ENCODE peak calls at places on chromosomes 3 and 15, in nine cellular contexts. One of them, this sample, is unnamed.

GRCh38 chr3:54206874-54207273 is 84.5 kb downstream of the CACNA2D3 start:
- DNase-seq in H1: no peak
- DNase-seq in K562: no peak
- DNase-seq in HepG2: no peak
- DNase-seq in upper lobe of left lung: no peak
- DNase-seq in spleen: no peak
- DNase-seq in sigmoid colon: no peak
- DNase-seq in transverse colon: no peak
- DNase-seq in prostate gland: no peak
- DNase-seq in this sample: no peak

GRCh38 chr15:63094495-63094931 is 27.1 kb upstream of the LACTB start:
- DNase-seq in H1: no peak
- DNase-seq in K562: no peak
- DNase-seq in HepG2: peak
- DNase-seq in upper lobe of left lung: no peak
- DNase-seq in spleen: no peak
- DNase-seq in sigmoid colon: no peak
- DNase-seq in transverse colon: no peak
- DNase-seq in prostate gland: no peak
- DNase-seq in this sample: no peak

GRCh38 chr3:127457094-127457475 is 133.4 kb downstream of the TPRA1 start:
- DNase-seq in H1: peak
- DNase-seq in K562: no peak
- DNase-seq in HepG2: no peak
- DNase-seq in upper lobe of left lung: peak
- DNase-seq in spleen: peak
- DNase-seq in sigmoid colon: peak
- DNase-seq in transverse colon: peak
- DNase-seq in prostate gland: no peak
- DNase-seq in this sample: peak

GRCh38 chr15:63041402-63041977 is 1.1 kb upstream of the TPM1 start:
- DNase-seq in H1: no peak
- DNase-seq in K562: no peak
- DNase-seq in HepG2: no peak
- DNase-seq in upper lobe of left lung: no peak
- DNase-seq in spleen: no peak
- DNase-seq in sigmoid colon: no peak
- DNase-seq in transverse colon: no peak
- DNase-seq in prostate gland: no peak
- DNase-seq in this sample: no peak

GRCh38 chr3:31300802-31301443 is 231.8 kb upstream of the STT3B start:
- DNase-seq in H1: no peak
- DNase-seq in K562: no peak
- DNase-seq in HepG2: no peak
- DNase-seq in upper lobe of left lung: no peak
- DNase-seq in spleen: no peak
- DNase-seq in sigmoid colon: no peak
- DNase-seq in transverse colon: no peak
- DNase-seq in prostate gland: peak
- DNase-seq in this sample: no peak

GRCh38 chr15:39730552-39730951 is 52.1 kb downstream of the FSIP1 start:
- DNase-seq in H1: no peak
- DNase-seq in K562: no peak
- DNase-seq in HepG2: peak
- DNase-seq in upper lobe of left lung: no peak
- DNase-seq in spleen: no peak
- DNase-seq in sigmoid colon: no peak
- DNase-seq in transverse colon: peak
- DNase-seq in prostate gland: no peak
- DNase-seq in this sample: no peak

GRCh38 chr3:170815340-170815739 is 54.7 kb downstream of the RPL22L1 start:
- DNase-seq in H1: peak
- DNase-seq in K562: peak
- DNase-seq in HepG2: peak
- DNase-seq in upper lobe of left lung: no peak
- DNase-seq in spleen: no peak
- DNase-seq in sigmoid colon: no peak
- DNase-seq in transverse colon: peak
- DNase-seq in prostate gland: peak
- DNase-seq in this sample: peak

GRCh38 chr15:63600001-63600645 is 2.9 kb downstream of the FBXL22 start:
- DNase-seq in H1: peak
- DNase-seq in K562: no peak
- DNase-seq in HepG2: no peak
- DNase-seq in upper lobe of left lung: no peak
- DNase-seq in spleen: no peak
- DNase-seq in sigmoid colon: peak
- DNase-seq in transverse colon: no peak
- DNase-seq in prostate gland: peak
- DNase-seq in this sample: no peak

GRCh38 chr3:61936344-61936937 is 375.1 kb downstream of the PTPRG start:
- DNase-seq in H1: peak
- DNase-seq in K562: peak
- DNase-seq in HepG2: peak
- DNase-seq in upper lobe of left lung: no peak
- DNase-seq in spleen: no peak
- DNase-seq in sigmoid colon: no peak
- DNase-seq in transverse colon: peak
- DNase-seq in prostate gland: no peak
- DNase-seq in this sample: no peak

GRCh38 chr15:82917252-82917651 is 35.3 kb downstream of the HOMER2 start:
- DNase-seq in H1: no peak
- DNase-seq in K562: no peak
- DNase-seq in HepG2: no peak
- DNase-seq in upper lobe of left lung: no peak
- DNase-seq in spleen: no peak
- DNase-seq in sigmoid colon: no peak
- DNase-seq in transverse colon: no peak
- DNase-seq in prostate gland: no peak
- DNase-seq in this sample: peak

GRCh38 chr15:96160269-96160668 is 170.2 kb upstream of the NR2F2 start:
- DNase-seq in H1: no peak
- DNase-seq in K562: no peak
- DNase-seq in HepG2: no peak
- DNase-seq in upper lobe of left lung: no peak
- DNase-seq in spleen: no peak
- DNase-seq in sigmoid colon: peak
- DNase-seq in transverse colon: no peak
- DNase-seq in prostate gland: peak
- DNase-seq in this sample: peak

GRCh38 chr15:70089692-70089971 is 8.1 kb downstream of the TLE3 start:
- DNase-seq in H1: no peak
- DNase-seq in K562: no peak
- DNase-seq in HepG2: no peak
- DNase-seq in upper lobe of left lung: no peak
- DNase-seq in spleen: no peak
- DNase-seq in sigmoid colon: no peak
- DNase-seq in transverse colon: no peak
- DNase-seq in prostate gland: no peak
- DNase-seq in this sample: no peak

GRCh38 chr15:31235298-31236183 is 91.1 kb upstream of the KLF13 start:
- DNase-seq in H1: no peak
- DNase-seq in K562: no peak
- DNase-seq in HepG2: no peak
- DNase-seq in upper lobe of left lung: no peak
- DNase-seq in spleen: peak
- DNase-seq in sigmoid colon: peak
- DNase-seq in transverse colon: peak
- DNase-seq in prostate gland: no peak
- DNase-seq in this sample: peak

GRCh38 chr3:114290911-114291901 is 2.6 kb upstream of the TIGIT start:
- DNase-seq in H1: peak
- DNase-seq in K562: peak
- DNase-seq in HepG2: peak
- DNase-seq in upper lobe of left lung: peak
- DNase-seq in spleen: peak
- DNase-seq in sigmoid colon: peak
- DNase-seq in transverse colon: peak
- DNase-seq in prostate gland: peak
- DNase-seq in this sample: peak

GRCh38 chr3:165440380-165440779 is 244.2 kb upstream of the SLITRK3 start:
- DNase-seq in H1: no peak
- DNase-seq in K562: no peak
- DNase-seq in HepG2: no peak
- DNase-seq in upper lobe of left lung: no peak
- DNase-seq in spleen: no peak
- DNase-seq in sigmoid colon: no peak
- DNase-seq in transverse colon: no peak
- DNase-seq in prostate gland: no peak
- DNase-seq in this sample: no peak

GRCh38 chr3:182182531-182182968 is 470.8 kb downstream of the SOX2 start:
- DNase-seq in H1: no peak
- DNase-seq in K562: no peak
- DNase-seq in HepG2: peak
- DNase-seq in upper lobe of left lung: no peak
- DNase-seq in spleen: no peak
- DNase-seq in sigmoid colon: no peak
- DNase-seq in transverse colon: no peak
- DNase-seq in prostate gland: no peak
- DNase-seq in this sample: no peak

GRCh38 chr15:92159481-92159880 is 234.2 kb upstream of the ST8SIA2 start:
- DNase-seq in H1: no peak
- DNase-seq in K562: no peak
- DNase-seq in HepG2: no peak
- DNase-seq in upper lobe of left lung: no peak
- DNase-seq in spleen: no peak
- DNase-seq in sigmoid colon: no peak
- DNase-seq in transverse colon: no peak
- DNase-seq in prostate gland: no peak
- DNase-seq in this sample: no peak

GRCh38 chr3:167675835-167676234 is 22.1 kb upstream of the WDR49 start:
- DNase-seq in H1: no peak
- DNase-seq in K562: no peak
- DNase-seq in HepG2: no peak
- DNase-seq in upper lobe of left lung: no peak
- DNase-seq in spleen: no peak
- DNase-seq in sigmoid colon: no peak
- DNase-seq in transverse colon: no peak
- DNase-seq in prostate gland: no peak
- DNase-seq in this sample: no peak

GRCh38 chr15:89361451-89362202 is 27.0 kb upstream of the POLG start:
- DNase-seq in H1: peak
- DNase-seq in K562: peak
- DNase-seq in HepG2: peak
- DNase-seq in upper lobe of left lung: peak
- DNase-seq in spleen: peak
- DNase-seq in sigmoid colon: peak
- DNase-seq in transverse colon: peak
- DNase-seq in prostate gland: peak
- DNase-seq in this sample: peak
- TF ChIP-seq POLR2AphosphoS5 in H1: no peak
- TF ChIP-seq POLR2AphosphoS5 in K562: no peak
- TF ChIP-seq POLR2AphosphoS5 in HepG2: no peak
- TF ChIP-seq POLR2AphosphoS5 in upper lobe of left lung: no peak
- TF ChIP-seq POLR2AphosphoS5 in spleen: no peak
- TF ChIP-seq POLR2AphosphoS5 in sigmoid colon: no peak
- TF ChIP-seq POLR2AphosphoS5 in transverse colon: no peak
- TF ChIP-seq POLR2AphosphoS5 in prostate gland: no peak
- TF ChIP-seq POLR2AphosphoS5 in this sample: no peak

GRCh38 chr3:143081844-143082778 is 37.5 kb upstream of the CHST2 start:
- DNase-seq in H1: no peak
- DNase-seq in K562: no peak
- DNase-seq in HepG2: no peak
- DNase-seq in upper lobe of left lung: no peak
- DNase-seq in spleen: no peak
- DNase-seq in sigmoid colon: no peak
- DNase-seq in transverse colon: peak
- DNase-seq in prostate gland: no peak
- DNase-seq in this sample: no peak

GRCh38 chr3:143081365-143081764 is 38.2 kb upstream of the CHST2 start:
- DNase-seq in H1: no peak
- DNase-seq in K562: no peak
- DNase-seq in HepG2: no peak
- DNase-seq in upper lobe of left lung: no peak
- DNase-seq in spleen: no peak
- DNase-seq in sigmoid colon: no peak
- DNase-seq in transverse colon: no peak
- DNase-seq in prostate gland: no peak
- DNase-seq in this sample: no peak

GRCh38 chr3:143083781-143084180 is 35.8 kb upstream of the CHST2 start:
- DNase-seq in H1: no peak
- DNase-seq in K562: no peak
- DNase-seq in HepG2: no peak
- DNase-seq in upper lobe of left lung: no peak
- DNase-seq in spleen: no peak
- DNase-seq in sigmoid colon: no peak
- DNase-seq in transverse colon: no peak
- DNase-seq in prostate gland: no peak
- DNase-seq in this sample: no peak

GRCh38 chr3:143078883-143079282 is 40.7 kb upstream of the CHST2 start:
- DNase-seq in H1: no peak
- DNase-seq in K562: no peak
- DNase-seq in HepG2: no peak
- DNase-seq in upper lobe of left lung: no peak
- DNase-seq in spleen: no peak
- DNase-seq in sigmoid colon: no peak
- DNase-seq in transverse colon: no peak
- DNase-seq in prostate gland: no peak
- DNase-seq in this sample: no peak
- TF ChIP-seq CTCF in H1: no peak
- TF ChIP-seq CTCF in K562: no peak
- TF ChIP-seq CTCF in HepG2: no peak
- TF ChIP-seq CTCF in upper lobe of left lung: no peak
- TF ChIP-seq CTCF in spleen: no peak
- TF ChIP-seq CTCF in sigmoid colon: no peak
- TF ChIP-seq CTCF in transverse colon: no peak
- TF ChIP-seq CTCF in prostate gland: no peak
- TF ChIP-seq CTCF in this sample: no peak

DNA sequence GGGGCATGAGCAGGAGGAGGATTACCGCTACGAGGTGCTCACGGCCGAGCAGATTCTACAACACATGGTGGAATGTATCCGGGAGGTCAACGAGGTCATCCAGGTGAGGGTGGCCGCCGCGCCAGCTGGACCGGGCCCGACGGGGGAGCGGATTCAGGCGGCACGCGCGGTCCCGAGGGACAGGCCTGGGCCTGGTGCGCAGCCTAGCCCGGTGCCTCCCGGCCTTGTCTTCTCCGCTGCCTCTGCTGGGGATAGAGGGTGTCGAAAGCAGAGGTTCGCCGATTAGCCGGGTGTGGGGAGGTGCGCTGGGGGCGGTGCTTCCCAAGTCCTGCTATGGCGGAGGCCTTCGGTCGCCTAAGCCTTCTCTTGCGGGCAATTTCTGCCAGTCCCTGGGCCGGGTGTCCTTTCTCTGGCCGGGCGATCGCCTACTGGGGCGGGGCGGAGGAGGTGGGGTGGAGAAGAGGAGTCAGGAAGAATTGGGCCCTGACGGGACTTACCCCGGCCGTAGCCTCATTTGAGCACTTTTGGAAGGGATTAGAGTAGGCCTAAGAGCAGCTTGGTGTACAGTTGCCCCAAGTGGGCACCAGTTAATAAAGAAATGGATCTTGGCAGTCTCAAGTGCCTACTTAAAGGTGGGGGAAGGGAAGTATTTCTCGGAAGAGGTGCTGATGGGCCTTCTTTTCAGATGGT is 927 bp downstream of the ARIH1 start:
- DNase-seq in H1: peak
- DNase-seq in K562: peak
- DNase-seq in HepG2: peak
- DNase-seq in upper lobe of left lung: peak
- DNase-seq in spleen: peak
- DNase-seq in sigmoid colon: peak
- DNase-seq in transverse colon: peak
- DNase-seq in prostate gland: peak
- DNase-seq in this sample: peak
- TF ChIP-seq POLR2A in H1: peak
- TF ChIP-seq POLR2A in K562: peak
- TF ChIP-seq POLR2A in HepG2: peak
- TF ChIP-seq POLR2A in upper lobe of left lung: no peak
- TF ChIP-seq POLR2A in spleen: peak
- TF ChIP-seq POLR2A in sigmoid colon: peak
- TF ChIP-seq POLR2A in transverse colon: peak
- TF ChIP-seq POLR2A in prostate gland: peak
- TF ChIP-seq POLR2A in this sample: no peak

GRCh38 chr3:16912400-16913263 is 27.9 kb downstream of the PLCL2 start:
- DNase-seq in H1: no peak
- DNase-seq in K562: no peak
- DNase-seq in HepG2: no peak
- DNase-seq in upper lobe of left lung: no peak
- DNase-seq in spleen: no peak
- DNase-seq in sigmoid colon: no peak
- DNase-seq in transverse colon: no peak
- DNase-seq in prostate gland: no peak
- DNase-seq in this sample: no peak
- TF ChIP-seq POLR2AphosphoS5 in H1: no peak
- TF ChIP-seq POLR2AphosphoS5 in K562: no peak
- TF ChIP-seq POLR2AphosphoS5 in HepG2: no peak
- TF ChIP-seq POLR2AphosphoS5 in upper lobe of left lung: no peak
- TF ChIP-seq POLR2AphosphoS5 in spleen: no peak
- TF ChIP-seq POLR2AphosphoS5 in sigmoid colon: no peak
- TF ChIP-seq POLR2AphosphoS5 in transverse colon: no peak
- TF ChIP-seq POLR2AphosphoS5 in prostate gland: no peak
- TF ChIP-seq POLR2AphosphoS5 in this sample: no peak

This sample was measured in stomach.